ENCODE peak calls at places on chromosomes 1 and 21, in seven cellular contexts. U is lower lobe of right lung, S is OCI-LY7, J is BJ, R is astrocyte, Q is breast epithelium, W is IMR-90. C is an unnamed sample.

GRCh38 chr21:38804030-38804616 is 1.6 kb upstream of the ETS2 start:
- DNase-seq in J (no peak), Q (no peak), W (peak; percentile 60), U (no peak), R (peak; percentile 32), S (no peak), C (no peak)

GRCh38 chr1:3553940-3554223 is 57.4 kb downstream of the MEGF6 start:
- DNase-seq in J (no peak), Q (no peak), R (no peak), U (no peak), W (no peak), S (no peak), C (no peak)

GRCh38 chr1:45584351-45585109 is 689 bp downstream of the NASP start:
- DNase-seq in U (peak; percentile 91), J (peak; percentile 44), S (peak; percentile 92), Q (peak; percentile 91), R (peak; percentile 81), W (peak; percentile 83), C (peak; percentile 77)

GRCh38 chr1:238205045-238205662 is 314.4 kb upstream of the ZP4 start:
- DNase-seq in S (no peak), U (no peak), R (no peak), W (no peak), Q (no peak), J (no peak), C (no peak)

GRCh38 chr1:25243907-25244306 is 3.3 kb downstream of the RSRP1 start:
- DNase-seq in J (no peak), R (no peak), S (no peak), W (no peak), U (no peak), Q (no peak), C (no peak)

GRCh38 chr1:52634111-52634510 is 1.1 kb downstream of the SHISAL2A start:
- DNase-seq in W (no peak), Q (no peak), U (no peak), R (no peak), S (no peak), J (no peak), C (no peak)

GRCh38 chr1:8938232-8939117 is 7.2 kb upstream of the CA6 start:
- DNase-seq in U (no peak), J (no peak), S (peak; percentile 16), Q (no peak), R (no peak), W (peak; percentile 33), C (no peak)

GRCh38 chr1:86753700-86754099 is 49.3 kb downstream of the SH3GLB1 start:
- DNase-seq in U (no peak), Q (no peak), S (peak; percentile 65), R (no peak), J (no peak), W (peak; percentile 10), C (no peak)

GRCh38 chr21:38498057-38498833 is at the start of gene ERG:
- DNase-seq in J (no peak), W (no peak), U (no peak), S (no peak), R (no peak), Q (no peak), C (no peak)

GRCh38 chr1:158117854-158118691 is 62.6 kb upstream of the CD1D start:
- DNase-seq in S (peak; percentile 77), U (no peak), Q (no peak), J (no peak), R (no peak), W (peak; percentile 34), C (peak; percentile 40)

GRCh38 chr1:235060607-235061470 is 67.8 kb downstream of the TOMM20 start:
- DNase-seq in S (no peak), W (no peak), R (no peak), Q (no peak), J (no peak), U (peak; percentile 26), C (peak; percentile 58)

GRCh38 chr21:36773111-36773510 is 74.2 kb downstream of the SIM2 start:
- DNase-seq in Q (peak; percentile 83), S (no peak), R (peak; percentile 86), J (no peak), U (peak; percentile 72), W (peak; percentile 89), C (peak; percentile 88)

GRCh38 chr1:94332952-94333351 is 85.2 kb upstream of the ABCD3 start:
- DNase-seq in U (no peak), Q (no peak), W (peak; percentile 72), R (peak; percentile 56), J (no peak), S (no peak), C (peak; percentile 29)

GRCh38 chr1:94329276-94329675 is 88.9 kb upstream of the ABCD3 start:
- DNase-seq in W (peak; percentile 40), R (no peak), Q (no peak), S (no peak), U (no peak), J (no peak), C (no peak)

GRCh38 chr1:94327001-94327685 is 89.8 kb upstream of the ARHGAP29 start:
- DNase-seq in W (peak; percentile 41), S (no peak), J (no peak), U (peak; percentile 52), Q (no peak), R (peak; percentile 72), C (peak; percentile 81)

GRCh38 chr1:94332516-94332915 is 85.7 kb upstream of the ABCD3 start:
- DNase-seq in R (no peak), W (no peak), Q (no peak), S (no peak), J (no peak), U (no peak), C (no peak)

DNA sequence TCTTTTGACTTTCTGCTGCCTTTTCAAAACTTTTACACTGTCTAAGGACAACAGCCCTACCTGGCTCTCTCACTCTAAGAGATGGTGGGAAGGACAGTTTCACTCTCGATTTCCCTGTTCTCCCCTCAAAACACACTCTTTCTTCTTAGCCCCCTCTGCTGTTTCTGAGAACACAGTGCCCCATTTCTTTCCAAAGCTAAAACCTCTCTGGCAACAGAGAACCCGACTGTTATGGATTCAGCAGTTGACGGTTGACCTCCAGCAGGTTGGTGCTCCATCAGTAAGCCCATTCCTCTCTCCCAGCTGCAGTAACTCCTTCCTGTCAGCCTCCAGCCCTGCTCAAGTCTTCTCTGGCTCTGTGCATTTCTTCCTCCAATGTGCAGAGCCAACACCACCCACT is 88.2 kb upstream of the ABCD3 start:
- DNase-seq in W (peak; percentile 54), S (no peak), J (no peak), Q (no peak), U (no peak), R (no peak), C (peak; percentile 61)
- TF ChIP-seq CTCF in W (peak; percentile 55), S (peak; percentile 32), J (peak; percentile 60), Q (peak; percentile 36), U (peak; percentile 42), R (peak; percentile 49), C (peak; percentile 77)

GRCh38 chr1:183817576-183818288 is 12.8 kb downstream of the RGL1 start:
- DNase-seq in J (no peak), R (no peak), Q (no peak), S (no peak), U (no peak), W (no peak), C (no peak)
- H3K4me3 ChIP-seq in J (no peak overlapping the region), R (no peak overlapping the region), Q (no peak overlapping the region), S (no peak overlapping the region), U (no peak overlapping the region), W (no peak overlapping the region), C (no peak overlapping the region)

GRCh38 chr1:246450485-246451251 is 56.4 kb downstream of the SMYD3 start:
- DNase-seq in S (peak; percentile 22), U (no peak), W (peak; percentile 35), R (peak; percentile 26), J (peak; percentile 12), Q (no peak), C (peak; percentile 27)
- TF ChIP-seq CTCF in S (peak; percentile 82), U (peak; percentile 61), W (peak; percentile 82), R (peak; percentile 61), J (peak; percentile 61), Q (peak; percentile 68), C (peak; percentile 79)

DNA sequence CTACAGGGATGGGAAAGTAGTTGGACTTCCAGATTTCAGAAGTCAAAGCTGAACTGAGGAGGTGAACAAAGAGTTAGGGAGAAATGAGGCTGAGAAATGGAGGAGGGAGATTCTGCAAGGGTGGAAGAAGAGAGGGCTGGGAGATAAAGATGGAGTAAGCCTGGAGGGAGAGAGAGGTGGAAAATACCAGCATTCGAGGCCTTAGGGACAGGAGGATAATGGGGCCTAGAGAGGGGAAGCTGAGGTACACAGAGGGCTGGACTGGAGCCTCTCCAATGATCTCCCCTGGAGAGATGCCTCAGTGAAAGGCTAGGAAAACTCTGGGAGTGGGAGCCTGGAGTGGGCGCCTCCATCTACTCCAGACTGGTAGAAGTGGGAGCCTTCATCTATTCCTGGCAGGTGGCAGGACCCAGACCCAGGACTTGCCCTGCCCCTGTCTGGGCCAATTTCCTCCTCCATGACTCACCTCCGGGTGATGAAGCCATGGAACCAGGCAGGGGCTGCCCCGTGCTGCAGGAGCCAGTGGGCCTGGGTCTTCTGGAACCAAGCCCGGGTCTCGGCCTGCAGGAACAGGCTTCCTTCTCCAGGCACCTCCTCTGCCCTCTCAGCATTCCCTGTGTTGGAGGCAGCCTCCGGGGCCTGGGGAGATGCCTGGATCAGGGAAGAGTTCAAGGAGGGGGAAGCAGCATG is 1.9 kb downstream of the SH2D2A start:
- DNase-seq in Q (no peak), R (no peak), U (no peak), W (no peak), S (no peak), J (no peak), C (no peak)
- H3K4me3 ChIP-seq in Q (no peak overlapping the region), R (no peak overlapping the region), U (peak overlapping the region; percentile 56), W (no peak overlapping the region), S (peak overlapping the region; percentile 58), J (no peak overlapping the region), C (no peak overlapping the region)

GRCh38 chr1:209076688-209077087 is 506.8 kb upstream of the CAMK1G start:
- DNase-seq in S (peak; percentile 1), U (no peak), R (peak; percentile 8), Q (no peak), J (no peak), W (no peak), C (peak; percentile 10)
- TF ChIP-seq CTCF in S (peak; percentile 31), U (peak; percentile 9), R (peak; percentile 13), Q (no peak), J (peak; percentile 21), W (no peak), C (peak; percentile 49)

DNA sequence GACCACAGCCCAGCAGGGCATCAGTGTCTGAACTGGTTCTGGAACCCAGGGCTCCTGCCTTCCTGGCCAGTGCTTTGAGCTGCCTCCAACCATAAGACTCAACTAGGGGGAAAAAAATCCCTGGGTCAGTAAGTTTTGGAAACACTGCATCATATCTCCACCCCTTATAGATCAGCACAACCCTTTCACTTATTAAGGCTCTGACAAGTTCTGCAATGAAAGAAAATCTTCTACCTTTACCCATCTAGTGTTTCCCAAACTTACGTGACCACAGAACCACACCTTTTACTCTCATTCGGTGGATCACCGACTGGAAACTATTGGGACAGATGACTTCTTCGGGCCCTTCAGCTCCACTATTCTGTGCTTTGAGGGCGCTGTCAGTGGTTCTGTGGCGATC is 78.4 kb upstream of the TMEM51 start:
- DNase-seq in U (no peak), Q (no peak), J (no peak), S (no peak), W (no peak), R (no peak), C (no peak)
- H3K4me3 ChIP-seq in U (no peak overlapping the region), Q (no peak overlapping the region), J (no peak overlapping the region), S (no peak overlapping the region), W (no peak overlapping the region), R (no peak overlapping the region), C (no peak overlapping the region)

DNA sequence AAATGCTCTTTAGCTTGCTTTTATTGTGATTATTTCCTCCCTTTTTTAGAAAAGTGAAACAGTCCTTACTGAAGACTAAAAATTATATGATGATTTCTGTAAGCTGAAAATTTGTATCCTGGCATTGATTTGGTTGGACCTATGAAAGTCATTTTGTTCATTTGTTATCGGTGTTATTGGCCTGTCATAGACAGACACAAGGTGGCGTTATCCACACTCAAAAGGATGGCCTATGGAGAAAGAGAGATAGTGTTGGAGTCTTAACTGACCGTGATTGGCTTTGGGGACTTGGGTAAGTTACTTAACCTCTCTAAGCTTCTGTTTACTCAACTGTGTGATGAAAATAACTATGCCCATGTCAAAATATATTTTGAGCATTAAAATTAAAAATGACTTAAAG is 203.6 kb upstream of the CHODL start:
- DNase-seq in U (no peak), W (no peak), J (no peak), Q (no peak), S (peak; percentile 20), R (no peak), C (no peak)
- TF ChIP-seq CTCF in U (peak; percentile 40), W (no peak), J (no peak), Q (no peak), S (peak; percentile 80), R (peak; percentile 32), C (peak; percentile 11)